ENCODE peak calls at places on chromosomes 16 and 17, in six cellular contexts. C is thoracic aorta; J is CD8-positive, alpha-beta memory T cell; T is fibroblast of lung; Y is uterus; V is transverse colon. Q is an unnamed sample.

GRCh38 chr17:50347087-50347893 is 1.4 kb downstream of the XYLT2 start:
- DNase-seq in C (no peak), J (no peak), T (no peak), Y (no peak), V (no peak), Q (peak)

GRCh38 chr17:59874366-59874765 is 18.4 kb downstream of the TUBD1 start:
- DNase-seq in C (no peak), J (no peak), T (peak), Y (no peak), V (no peak), Q (no peak)

GRCh38 chr17:31530391-31530990 is 139.0 kb downstream of the RAB11FIP4 start:
- DNase-seq in C (no peak), J (no peak), T (no peak), Y (peak), V (no peak), Q (peak)

GRCh38 chr16:2983706-2984136 is 3.5 kb upstream of the PKMYT1 start:
- DNase-seq in C (peak), J (peak), T (peak), Y (peak), V (peak), Q (peak)

GRCh38 chr16:55488306-55488705 is 9.3 kb downstream of the MMP2 start:
- DNase-seq in C (no peak), J (no peak), T (no peak), Y (peak), V (no peak), Q (peak)

GRCh38 chr17:14672830-14673229 is 371.9 kb downstream of the HS3ST3B1 start:
- DNase-seq in C (no peak), J (no peak), T (no peak), Y (no peak), V (no peak), Q (no peak)

GRCh38 chr16:80620656-80621605 is 80.1 kb downstream of the DYNLRB2 start:
- DNase-seq in C (no peak), J (no peak), T (no peak), Y (no peak), V (no peak), Q (no peak)

GRCh38 chr16:56013962-56014552 is 138.9 kb upstream of the CES5A start:
- DNase-seq in C (no peak), J (no peak), T (no peak), Y (no peak), V (peak), Q (no peak)

GRCh38 chr17:75400326-75400939 is 5.0 kb downstream of the GRB2 start:
- DNase-seq in C (no peak), J (no peak), T (no peak), Y (no peak), V (no peak), Q (no peak)

GRCh38 chr16:75236232-75236631 is 15.2 kb downstream of the BCAR1 start:
- DNase-seq in C (no peak), J (no peak), T (no peak), Y (no peak), V (no peak), Q (no peak)

GRCh38 chr17:75238684-75239191 is 22.7 kb downstream of the GGA3 start:
- DNase-seq in C (no peak), J (peak), T (peak), Y (peak), V (peak), Q (peak)

GRCh38 chr17:35256629-35257028 is 13.8 kb downstream of the SLFN5 start:
- DNase-seq in C (no peak), J (no peak), T (no peak), Y (no peak), V (no peak), Q (no peak)

GRCh38 chr16:46897471-46897870 is 13.3 kb downstream of the GPT2 start:
- DNase-seq in C (no peak), J (no peak), T (no peak), Y (no peak), V (no peak), Q (no peak)

GRCh38 chr17:17806611-17807010 is 30.2 kb downstream of the SREBF1 start:
- DNase-seq in C (no peak), J (no peak), T (no peak), Y (no peak), V (no peak), Q (no peak)

GRCh38 chr17:18326572-18326971 is 11.5 kb downstream of the SMCR8 start:
- DNase-seq in C (no peak), J (no peak), T (no peak), Y (no peak), V (no peak), Q (peak)

GRCh38 chr16:17970816-17971291 is 365.7 kb downstream of the NPIPA8 start:
- DNase-seq in C (no peak), J (no peak), T (no peak), Y (no peak), V (no peak), Q (no peak)
- H3K27ac ChIP-seq in C (no peak), J (no peak), T (no peak), Y (no peak), V (no peak), Q (no peak)

GRCh38 chr17:80024206-80024972 is 11.3 kb downstream of the TBC1D16 start:
- DNase-seq in C (no peak), J (no peak), T (no peak), Y (no peak), V (no peak), Q (no peak)
- H3K4me3 ChIP-seq in C (peak), J (no peak), T (no peak), Y (peak), V (peak), Q (peak)

GRCh38 chr16:57757326-57757786 is 21.8 kb downstream of the KATNB1 start:
- DNase-seq in C (peak), J (peak), T (peak), Y (peak), V (peak), Q (peak)

GRCh38 chr16:57759131-57759530 is 23.6 kb downstream of the KATNB1 start:
- DNase-seq in C (no peak), J (no peak), T (no peak), Y (no peak), V (no peak), Q (peak)

GRCh38 chr16:57756424-57757325 is 21.1 kb downstream of the KATNB1 start:
- DNase-seq in C (no peak), J (no peak), T (no peak), Y (no peak), V (no peak), Q (peak)

GRCh38 chr16:57758331-57759117 is 23.0 kb downstream of the KATNB1 start:
- DNase-seq in C (no peak), J (no peak), T (no peak), Y (no peak), V (no peak), Q (peak)

DNA sequence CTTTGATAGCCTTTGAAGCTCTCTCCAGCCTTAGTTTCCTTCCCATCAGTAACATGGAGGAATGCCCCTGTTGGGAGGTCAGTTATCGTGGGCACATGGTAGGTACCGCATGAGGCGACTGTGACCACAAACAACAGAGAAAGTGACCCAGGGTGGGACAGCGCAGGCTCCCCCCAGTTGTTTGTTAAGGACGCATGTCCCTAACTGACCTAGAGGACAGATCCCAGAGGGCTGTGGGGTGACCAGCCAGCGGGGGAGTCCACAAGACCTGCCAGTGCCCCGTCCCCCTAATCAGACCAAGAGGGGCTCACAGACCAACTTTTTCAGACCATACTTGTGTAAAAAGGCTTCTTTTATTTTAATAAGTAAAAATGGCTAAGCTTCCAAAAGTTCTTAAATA is 22.3 kb downstream of the KATNB1 start:
- DNase-seq in C (no peak), J (no peak), T (no peak), Y (no peak), V (no peak), Q (no peak)
- H3K27ac ChIP-seq in C (no peak), J (no peak), T (no peak), Y (no peak), V (no peak), Q (no peak)

GRCh38 chr16:82636958-82637357 is 10.2 kb downstream of the CDH13 start:
- DNase-seq in C (no peak), J (no peak), T (no peak), Y (no peak), V (no peak), Q (no peak)
- H3K4me3 ChIP-seq in C (no peak), J (no peak), T (no peak), Y (no peak), V (no peak), Q (no peak)

GRCh38 chr16:70768205-70768580 is 32.8 kb downstream of the VAC14 start:
- DNase-seq in C (no peak), J (no peak), T (no peak), Y (no peak), V (no peak), Q (no peak)
- H3K27ac ChIP-seq in C (peak), J (no peak), T (peak), Y (no peak), V (no peak), Q (no peak)

GRCh38 chr16:72646615-72647014 is 401.3 kb downstream of the ZFHX3 start:
- DNase-seq in C (no peak), J (no peak), T (no peak), Y (no peak), V (no peak), Q (no peak)
- H3K4me3 ChIP-seq in C (no peak), J (no peak), T (no peak), Y (no peak), V (no peak), Q (no peak)